ENCODE peak calls at places on chromosomes 13 and 19, in six cellular contexts. X is activated T-cell treated with anti-CD3 and anti-CD28 coated beads, Interleukin-2, amount 50 U/mL, for 72 hours; I is ecto neural progenitor cell; C is stimulated activated naive CD8-positive, alpha-beta T cell treated with anti-CD3 and anti-CD28 coated beads, Interleukin-15, Interleukin-2, amounts not matched to agents 100 U/mL and 50 U/mL, for 24 hours; Y is stimulated activated CD8-positive, alpha-beta memory T cell treated with anti-CD3 and anti-CD28 coated beads, Interleukin-4, amount 100 ng/mL, for 1 hour; S is endodermal cell. J is an unnamed sample.

GRCh38 chr19:29662604-29663404 is 2.5 kb upstream of the PLEKHF1 start:
- DNase-seq in Y (no peak), I (no peak), S (no peak), X (peak; percentile 60), C (peak; percentile 62), J (peak; percentile 78)

GRCh38 chr13:24724714-24725113 is 39.3 kb upstream of the RNF17 start:
- DNase-seq in X (no peak), I (no peak), C (no peak), Y (no peak), S (no peak), J (no peak)

GRCh38 chr13:41581884-41582547 is 124.7 kb downstream of the RGCC start:
- DNase-seq in C (no peak), Y (no peak), S (no peak), I (no peak), X (no peak), J (peak; percentile 70)

GRCh38 chr19:44607917-44608316 is 5.4 kb upstream of the IGSF23 start:
- DNase-seq in I (no peak), Y (no peak), X (no peak), C (no peak), S (no peak), J (no peak)

GRCh38 chr13:112840472-112841302 is 128.3 kb upstream of the MCF2L start:
- DNase-seq in X (no peak), Y (no peak), S (no peak), C (no peak), I (no peak), J (peak; percentile 59)

GRCh38 chr13:109971006-109971744 is 184.8 kb upstream of the IRS2 start:
- DNase-seq in I (no peak), X (no peak), S (peak; percentile 13), Y (no peak), C (no peak), J (no peak)

GRCh38 chr19:27657271-27658051 is 1555.5 kb downstream of the UQCRFS1 start:
- DNase-seq in Y (no peak), I (peak; percentile 11), S (peak; percentile 10), X (no peak), C (no peak), J (no peak)

GRCh38 chr13:83125791-83126190 is 756.5 kb downstream of the SLITRK1 start:
- DNase-seq in S (no peak), I (no peak), X (no peak), C (no peak), Y (no peak), J (no peak)

GRCh38 chr13:33174980-33175379 is 110.6 kb downstream of the STARD13 start:
- DNase-seq in X (no peak), C (no peak), I (no peak), Y (no peak), S (no peak), J (no peak)

GRCh38 chr13:40352807-40353562 is 313.5 kb downstream of the FOXO1 start:
- DNase-seq in I (no peak), S (peak; percentile 37), X (no peak), C (no peak), Y (no peak), J (no peak)

GRCh38 chr19:8573316-8573715 is 3.9 kb downstream of the MYO1F start:
- DNase-seq in X (no peak), S (no peak), Y (no peak), C (no peak), I (no peak), J (no peak)

GRCh38 chr13:37457594-37457993 is 141.0 kb downstream of the POSTN start:
- DNase-seq in C (no peak), S (no peak), X (no peak), I (no peak), Y (no peak), J (no peak)

GRCh38 chr19:3725640-3726310 is 17.6 kb downstream of the TJP3 start:
- DNase-seq in C (no peak), S (peak; percentile 88), X (no peak), I (peak; percentile 61), Y (no peak), J (no peak)

GRCh38 chr19:45779231-45780145 is 2.8 kb downstream of the DMPK start:
- DNase-seq in S (peak; percentile 100), Y (peak; percentile 53), I (peak; percentile 97), X (peak; percentile 97), C (peak; percentile 93), J (peak; percentile 94)

GRCh38 chr13:40146586-40147240 is 491.3 kb downstream of the COG6 start:
- DNase-seq in X (peak; percentile 41), Y (no peak), I (no peak), C (no peak), S (no peak), J (no peak)

GRCh38 chr19:47447470-47448359 is 24.0 kb downstream of the SLC8A2 start:
- DNase-seq in Y (no peak), C (peak; percentile 75), I (peak; percentile 95), X (peak; percentile 85), S (peak; percentile 99), J (no peak)

GRCh38 chr19:14059093-14059480 is 2.8 kb downstream of the PALM3 start:
- DNase-seq in X (peak; percentile 63), Y (no peak), C (peak; percentile 75), I (no peak), S (peak; percentile 81), J (peak; percentile 67)

GRCh38 chr19:40622773-40623075 is 21.6 kb downstream of the LTBP4 start:
- DNase-seq in C (no peak), I (no peak), S (no peak), Y (no peak), X (no peak), J (no peak)

GRCh38 chr19:38842439-38843174 is 7.2 kb downstream of the HNRNPL start:
- DNase-seq in I (no peak), C (peak; percentile 64), Y (peak; percentile 30), X (peak; percentile 62), S (no peak), J (no peak)

GRCh38 chr13:84096221-84096620 is 213.9 kb upstream of the SLITRK1 start:
- DNase-seq in I (no peak), C (no peak), S (no peak), Y (no peak), X (no peak), J (no peak)

GRCh38 chr13:113088691-113089020 is 16.9 kb upstream of the F7 start:
- DNase-seq in S (no peak), Y (no peak), X (no peak), C (no peak), I (no peak), J (no peak)